ENCODE peak calls at places on chromosomes 7 and 10, in seven cellular contexts. D is mesendoderm, O is neuronal stem cell, M is IMR-90, L is mesenchymal stem cell, U is H9, F is H1. H is an unnamed sample.

GRCh38 chr10:78544447-78545085 is 510.9 kb downstream of the RPS24 start:
- DNase-seq in D (no peak), O (no peak), M (peak), L (no peak), U (no peak), F (no peak), H (no peak)

GRCh38 chr10:60032723-60033122 is 126.4 kb upstream of the CCDC6 start:
- DNase-seq in D (peak), O (peak), M (peak), L (peak), U (no peak), F (no peak), H (peak)

GRCh38 chr7:150324366-150324961 is 1.1 kb upstream of the ACTR3C start:
- DNase-seq in D (no peak), O (no peak), M (peak), L (no peak), U (no peak), F (no peak), H (peak)

GRCh38 chr7:116776046-116776445 is 86.3 kb upstream of the CAPZA2 start:
- DNase-seq in D (no peak), O (no peak), M (no peak), L (no peak), U (no peak), F (no peak), H (no peak)

GRCh38 chr10:34555653-34556052 is 259.4 kb downstream of the PARD3 start:
- DNase-seq in D (peak), O (no peak), M (no peak), L (no peak), U (no peak), F (no peak), H (peak)

GRCh38 chr10:82150123-82150900 is 275.3 kb downstream of the NRG3 start:
- DNase-seq in D (peak), O (peak), M (no peak), L (peak), U (peak), F (peak), H (no peak)

GRCh38 chr7:87047-87446 is 105.3 kb upstream of the FAM20C start:
- DNase-seq in D (no peak), O (no peak), M (no peak), L (no peak), U (no peak), F (no peak), H (no peak)

GRCh38 chr7:32592721-32593120 is 97.4 kb downstream of the AVL9 start:
- DNase-seq in D (no peak), O (no peak), M (no peak), L (no peak), U (no peak), F (no peak), H (no peak)

GRCh38 chr7:106419455-106420182 is 134.8 kb upstream of the NAMPT start:
- DNase-seq in D (no peak), O (no peak), M (no peak), L (peak), U (no peak), F (no peak), H (no peak)

GRCh38 chr7:23055582-23056178 is 41.8 kb upstream of the HYCC1 start:
- DNase-seq in D (peak), O (peak), M (peak), L (peak), U (peak), F (no peak), H (peak)

GRCh38 chr10:19347592-19347991 is 299.0 kb downstream of the MALRD1 start:
- DNase-seq in D (peak), O (peak), M (no peak), L (no peak), U (no peak), F (no peak), H (peak)

GRCh38 chr10:73889014-73889413 is 14.7 kb upstream of the CAMK2G start:
- DNase-seq in D (peak), O (no peak), M (peak), L (peak), U (peak), F (no peak), H (peak)

GRCh38 chr10:31602541-31603244 is 283.7 kb downstream of the ZEB1 start:
- DNase-seq in D (peak), O (peak), M (peak), L (peak), U (peak), F (no peak), H (no peak)

GRCh38 chr10:47092822-47093221 is 181.6 kb downstream of the PTPN20 start:
- DNase-seq in D (no peak), O (no peak), M (no peak), L (no peak), U (peak), F (no peak), H (no peak)

GRCh38 chr7:5634107-5634950 is 147.1 kb downstream of the RNF216 start:
- DNase-seq in D (peak), O (no peak), M (peak), L (peak), U (peak), F (no peak), H (no peak)

GRCh38 chr7:3558410-3558809 is 257.4 kb downstream of the SDK1 start:
- DNase-seq in D (no peak), O (no peak), M (no peak), L (peak), U (no peak), F (no peak), H (no peak)

GRCh38 chr10:3813986-3814831 is 29.2 kb upstream of the KLF6 start:
- DNase-seq in D (no peak), O (no peak), M (peak), L (no peak), U (no peak), F (no peak), H (no peak)

GRCh38 chr7:128112018-128112780 is 81.0 kb upstream of the LRRC4 start:
- DNase-seq in D (no peak), O (no peak), M (no peak), L (no peak), U (no peak), F (no peak), H (no peak)

GRCh38 chr7:47193003-47193402 is 388.9 kb downstream of the TNS3 start:
- DNase-seq in D (no peak), O (no peak), M (no peak), L (no peak), U (no peak), F (no peak), H (no peak)

GRCh38 chr7:47190462-47190861 is 391.4 kb downstream of the TNS3 start:
- DNase-seq in D (peak), O (no peak), M (no peak), L (no peak), U (no peak), F (no peak), H (no peak)

GRCh38 chr7:47191876-47192291 is 390.0 kb downstream of the TNS3 start:
- DNase-seq in D (no peak), O (no peak), M (no peak), L (no peak), U (no peak), F (no peak), H (no peak)

GRCh38 chr7:47188653-47189315 is 393.1 kb downstream of the TNS3 start:
- DNase-seq in D (no peak), O (no peak), M (no peak), L (no peak), U (no peak), F (no peak), H (no peak)

GRCh38 chr7:47191316-47191715 is 390.6 kb downstream of the TNS3 start:
- DNase-seq in D (no peak), O (no peak), M (no peak), L (no peak), U (no peak), F (no peak), H (no peak)
- H3K23ac ChIP-seq in D (no peak), O (no peak), M (no peak), L (no peak), U (no peak), F (no peak), H (no peak)

DNA sequence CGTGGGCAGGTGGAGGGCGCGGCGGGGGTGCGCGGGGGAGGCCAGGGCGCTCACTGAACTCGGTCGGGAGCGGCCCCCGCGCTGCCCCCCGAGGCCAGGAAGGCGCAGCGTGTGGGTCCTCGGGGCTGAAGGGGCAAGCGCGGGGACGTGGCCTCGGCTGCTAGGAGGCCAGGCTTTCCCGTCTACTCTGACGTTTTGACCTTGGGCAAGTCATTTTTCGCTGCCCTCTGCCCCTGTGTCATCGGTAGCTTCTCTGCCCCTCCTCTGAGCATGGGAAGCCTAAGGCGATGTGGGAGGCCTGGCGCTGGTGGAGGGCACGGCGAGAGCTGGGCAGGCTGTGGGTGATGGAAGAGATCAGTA is 456 bp downstream of the FBH1 start:
- DNase-seq in D (peak), O (no peak), M (no peak), L (peak), U (no peak), F (no peak), H (peak)
- H3K23ac ChIP-seq in D (peak), O (peak), M (peak), L (no peak), U (no peak), F (no peak), H (no peak)

DNA sequence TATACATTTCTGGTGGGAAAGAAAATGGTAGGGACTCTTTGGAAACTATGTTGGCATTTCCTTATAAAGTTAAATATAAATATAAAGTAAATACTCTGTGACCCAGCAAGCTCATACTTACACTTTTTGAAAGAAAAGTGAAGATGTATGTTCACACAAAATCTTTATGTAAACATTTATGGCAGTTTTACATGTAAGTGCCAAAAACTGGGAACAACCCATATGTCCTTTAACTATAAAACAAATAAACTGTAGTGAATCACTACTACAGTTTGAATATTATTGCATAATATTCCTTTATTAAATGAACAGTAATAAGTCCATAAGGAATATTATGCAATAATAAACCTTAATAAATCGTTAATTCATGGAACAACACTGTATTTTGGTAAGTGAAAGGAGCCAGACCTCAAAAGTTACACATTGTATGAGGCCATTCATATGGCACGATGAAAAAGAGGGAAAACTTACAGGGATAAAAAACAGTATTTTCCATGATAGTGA is 1660.3 kb upstream of the LRRTM3 start:
- DNase-seq in D (no peak), O (no peak), M (no peak), L (no peak), U (no peak), F (no peak), H (no peak)
- H3K23ac ChIP-seq in D (no peak), O (no peak), M (no peak), L (no peak), U (no peak), F (no peak), H (no peak)

DNA sequence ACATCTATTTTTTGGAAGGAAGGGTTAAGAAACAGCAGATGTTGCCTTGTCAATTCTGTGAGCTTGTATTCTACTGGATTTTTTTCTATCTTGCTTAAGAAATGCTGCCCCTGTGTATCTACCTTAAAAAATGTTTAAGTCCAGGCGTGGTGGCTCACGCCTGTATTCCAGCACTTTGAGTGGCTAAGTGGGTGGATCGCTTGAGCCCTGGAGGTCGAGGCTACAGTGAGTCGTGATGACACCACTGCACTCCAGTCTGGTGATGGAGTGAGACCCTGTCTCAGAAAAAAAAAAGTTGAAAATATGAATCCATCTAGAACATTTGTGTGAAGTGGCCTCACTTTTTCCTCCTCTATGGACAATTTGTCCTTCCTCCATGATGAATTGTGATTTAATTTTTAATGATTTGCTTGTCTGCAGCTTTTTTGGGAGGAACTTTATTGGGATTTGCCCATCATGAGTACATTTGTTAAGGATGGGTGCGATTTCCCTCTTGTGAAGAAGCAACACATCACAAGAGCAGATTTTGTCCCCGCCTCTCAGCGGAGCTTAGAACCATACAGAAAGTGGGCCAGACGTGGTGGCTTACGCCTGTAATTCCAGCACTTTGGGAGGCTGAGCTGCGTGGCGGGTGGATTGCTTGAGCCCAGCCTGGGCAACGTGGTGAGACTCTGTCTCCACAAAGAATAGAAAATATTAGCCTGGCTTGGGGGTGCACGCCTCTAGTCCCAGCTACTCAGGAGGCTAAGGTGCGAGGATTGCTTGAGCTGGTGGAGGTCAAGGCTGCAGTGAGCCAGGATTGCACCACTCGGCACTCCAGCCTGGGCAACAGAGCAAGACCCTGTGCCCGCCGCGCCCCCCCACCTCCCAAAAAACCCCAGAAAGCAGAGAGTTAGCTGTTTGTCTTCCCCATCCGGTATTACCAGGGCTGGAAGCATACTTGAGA is 57.7 kb downstream of the DNAJB6 start:
- DNase-seq in D (no peak), O (no peak), M (peak), L (peak), U (no peak), F (no peak), H (no peak)
- H3K23ac ChIP-seq in D (no peak), O (no peak), M (no peak), L (peak), U (no peak), F (no peak), H (no peak)

GRCh38 chr7:47936323-47936722 is 11.9 kb downstream of the PKD1L1 start:
- DNase-seq in D (no peak), O (no peak), M (no peak), L (no peak), U (no peak), F (no peak), H (peak)
- H3K23ac ChIP-seq in D (no peak), O (no peak), M (no peak), L (no peak), U (no peak), F (no peak), H (no peak)

GRCh38 chr10:96610817-96611216 is 24.0 kb upstream of the TM9SF3 start:
- DNase-seq in D (no peak), O (no peak), M (no peak), L (no peak), U (no peak), F (no peak), H (no peak)

GRCh38 chr10:96608262-96608661 is 21.4 kb upstream of the TM9SF3 start:
- DNase-seq in D (no peak), O (no peak), M (no peak), L (no peak), U (no peak), F (no peak), H (no peak)

GRCh38 chr10:96606216-96606615 is 19.4 kb upstream of the TM9SF3 start:
- DNase-seq in D (peak), O (no peak), M (peak), L (no peak), U (no peak), F (no peak), H (peak)

GRCh38 chr10:96606946-96607345 is 20.1 kb upstream of the TM9SF3 start:
- DNase-seq in D (peak), O (no peak), M (no peak), L (no peak), U (no peak), F (no peak), H (no peak)

GRCh38 chr10:96608815-96609214 is 22.0 kb upstream of the TM9SF3 start:
- DNase-seq in D (no peak), O (peak), M (no peak), L (no peak), U (no peak), F (no peak), H (no peak)
- H3K23ac ChIP-seq in D (no peak), O (no peak), M (no peak), L (no peak), U (no peak), F (no peak), H (no peak)

GRCh38 chr10:843703-844102 is 87.8 kb downstream of the LARP4B start:
- DNase-seq in D (no peak), O (no peak), M (no peak), L (no peak), U (no peak), F (no peak), H (no peak)

GRCh38 chr10:844552-844951 is 87.0 kb downstream of the LARP4B start:
- DNase-seq in D (no peak), O (no peak), M (peak), L (peak), U (no peak), F (no peak), H (no peak)

GRCh38 chr10:845526-845925 is 86.0 kb downstream of the LARP4B start:
- DNase-seq in D (no peak), O (no peak), M (no peak), L (peak), U (no peak), F (no peak), H (no peak)

GRCh38 chr10:841535-841934 is 90.0 kb downstream of the LARP4B start:
- DNase-seq in D (no peak), O (no peak), M (no peak), L (no peak), U (no peak), F (no peak), H (no peak)

DNA sequence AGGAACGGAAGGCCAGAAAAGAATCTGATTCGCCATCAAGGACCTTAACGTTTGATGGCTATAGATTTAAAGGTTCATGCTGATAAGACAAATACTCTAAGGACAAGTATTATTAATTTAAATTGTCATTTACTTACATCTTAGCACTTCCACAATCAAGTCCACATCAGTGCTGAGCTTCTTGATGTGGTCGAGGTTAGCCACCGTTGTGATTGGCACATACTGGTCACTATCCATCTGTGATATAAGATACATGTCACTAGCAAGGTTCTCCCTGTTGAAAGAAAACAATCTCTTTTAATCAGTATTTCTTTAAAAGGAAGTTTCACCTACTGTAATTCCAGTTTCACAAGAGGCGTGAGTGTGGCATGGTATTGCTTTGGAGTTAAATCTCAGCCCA is 88.7 kb downstream of the LARP4B start:
- DNase-seq in D (no peak), O (no peak), M (no peak), L (no peak), U (no peak), F (no peak), H (no peak)
- H3K23ac ChIP-seq in D (no peak), O (no peak), M (no peak), L (no peak), U (no peak), F (no peak), H (no peak)

DNA sequence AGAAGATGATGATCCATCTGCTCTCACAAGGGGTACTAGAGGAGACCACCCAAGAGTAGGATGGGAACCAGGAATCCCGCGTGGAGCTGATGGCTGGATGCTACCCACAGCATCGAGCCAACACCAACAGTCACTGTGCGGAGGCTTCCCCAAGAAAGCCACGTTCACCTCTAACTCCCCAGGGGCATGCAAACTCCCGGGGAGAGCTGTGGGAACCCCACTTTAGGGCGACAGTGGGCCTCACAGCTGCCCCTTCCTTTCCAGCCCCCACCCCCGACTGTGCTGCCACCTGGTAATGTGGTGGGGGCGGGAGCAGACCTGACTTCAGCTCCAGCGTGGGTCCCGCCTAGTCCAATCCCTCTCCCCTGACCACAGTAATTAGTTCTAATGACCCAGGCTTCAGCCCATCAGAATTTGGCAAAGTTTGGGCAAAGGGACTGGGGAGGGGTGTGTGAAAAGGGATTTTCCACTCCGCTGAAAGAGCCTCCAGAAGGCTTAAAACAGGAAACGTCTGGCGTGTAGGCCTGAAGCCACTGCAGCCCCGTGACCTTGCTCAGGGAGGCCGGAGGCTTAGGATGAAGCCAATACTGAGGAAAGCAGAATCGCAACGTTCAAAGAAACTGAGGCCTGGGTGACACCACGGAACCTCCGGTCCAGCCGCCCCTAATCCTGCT is 20.3 kb downstream of the ASB13 start:
- DNase-seq in D (no peak), O (no peak), M (no peak), L (no peak), U (no peak), F (no peak), H (no peak)
- H3K23ac ChIP-seq in D (no peak), O (no peak), M (no peak), L (no peak), U (no peak), F (no peak), H (no peak)

GRCh38 chr10:132884041-132884440 is 58.3 kb downstream of the CFAP46 start:
- DNase-seq in D (no peak), O (no peak), M (no peak), L (no peak), U (no peak), F (no peak), H (no peak)
- H3K23ac ChIP-seq in D (no peak), O (no peak), M (no peak), L (no peak), U (no peak), F (no peak), H (no peak)